ENCODE peak calls at places on chromosomes 3 and 15, in four cellular contexts. A is activated CD8-positive, alpha-beta memory T cell treated with anti-CD3 and anti-CD28 coated beads, Interleukin-2, amount 10 ng/mL, durations not matched to agents 7 days and 5 days; Q is activated gamma-delta T cell treated with anti-CD3 and anti-CD28 coated beads, Interleukin-2, amount 50 U/mL, for 16 hours; Y is esophagus muscularis mucosa. K is an unnamed sample.

GRCh38 chr3:122247825-122248185 is 64.3 kb downstream of the CASR start:
- DNase-seq in A (no peak), Q (no peak), Y (no peak), K (no peak)

GRCh38 chr3:195853930-195854478 is 42.3 kb upstream of the MUC4 start:
- DNase-seq in A (no peak), Q (no peak), Y (no peak), K (no peak)

GRCh38 chr15:100043732-100044131 is 298.0 kb downstream of the ADAMTS17 start:
- DNase-seq in A (no peak), Q (no peak), Y (no peak), K (no peak)

GRCh38 chr3:115843206-115843605 is 219.9 kb downstream of the GAP43 start:
- DNase-seq in A (no peak), Q (no peak), Y (no peak), K (no peak)

GRCh38 chr3:33152363-33153360 is 38.8 kb downstream of the CRTAP start:
- DNase-seq in A (no peak), Q (no peak), Y (no peak), K (no peak)

GRCh38 chr3:188890572-188891270 is 281.1 kb upstream of the TPRG1 start:
- DNase-seq in A (no peak), Q (no peak), Y (no peak), K (no peak)

GRCh38 chr3:52523386-52524257 is 10.0 kb downstream of the NT5DC2 start:
- DNase-seq in A (no peak), Q (no peak), Y (no peak), K (no peak)

GRCh38 chr15:76172782-76173181 is 113.0 kb downstream of the TMEM266 start:
- DNase-seq in A (no peak), Q (no peak), Y (no peak), K (no peak)

GRCh38 chr3:42829083-42829627 is 19.9 kb downstream of the ACKR2 start:
- DNase-seq in A (no peak), Q (no peak), Y (no peak), K (no peak)

GRCh38 chr3:62589078-62589477 is 215.7 kb upstream of the FEZF2 start:
- DNase-seq in A (no peak), Q (no peak), Y (no peak), K (no peak)

GRCh38 chr3:139204756-139205155 is 139.1 kb upstream of the MRPS22 start:
- DNase-seq in A (no peak), Q (no peak), Y (peak), K (peak)

GRCh38 chr3:12117473-12117872 is 41.2 kb downstream of the TIMP4 start:
- DNase-seq in A (no peak), Q (no peak), Y (no peak), K (no peak)

GRCh38 chr3:10380906-10381795 is 60.2 kb upstream of the SEC13 start:
- DNase-seq in A (no peak), Q (no peak), Y (no peak), K (peak)

GRCh38 chr3:195543642-195544536 is 764 bp upstream of the PPP1R2 start:
- DNase-seq in A (no peak), Q (no peak), Y (peak), K (no peak)

GRCh38 chr15:27057904-27058645 is 87.1 kb downstream of the GABRG3 start:
- DNase-seq in A (no peak), Q (no peak), Y (no peak), K (no peak)